ENCODE peak calls at places on chromosomes 13 and 19, in seven cellular contexts. R is fibroblast of lung; D is AG10803; T is CD8-positive, alpha-beta memory T cell; U is AG04449; O is neuronal stem cell; Z is GM06990. N is an unnamed sample.

GRCh38 chr13:46321494-46322225 is 65.4 kb downstream of the RUBCNL start:
- DNase-seq in R (peak; percentile 36), D (peak; percentile 67), T (peak; percentile 54), U (no peak), O (peak; percentile 39), Z (no peak), N (peak; percentile 32)

GRCh38 chr13:42137856-42138537 is 89.5 kb downstream of the DGKH start:
- DNase-seq in R (peak; percentile 44), D (peak; percentile 15), T (no peak), U (no peak), O (no peak), Z (peak; percentile 25), N (peak; percentile 25)

GRCh38 chr13:101346942-101347728 is 69.2 kb downstream of the NALCN start:
- DNase-seq in R (peak; percentile 60), D (peak; percentile 61), T (no peak), U (peak; percentile 16), O (no peak), Z (no peak), N (peak; percentile 41)

GRCh38 chr19:29528946-29529645 is 3.3 kb downstream of the VSTM2B start:
- DNase-seq in R (no peak), D (no peak), T (no peak), U (no peak), O (peak; percentile 26), Z (no peak), N (no peak)

GRCh38 chr13:106110241-106110855 is 425.1 kb downstream of the EFNB2 start:
- DNase-seq in R (peak; percentile 73), D (peak; percentile 82), T (no peak), U (no peak), O (no peak), Z (no peak), N (no peak)

GRCh38 chr13:110314516-110315245 is 7.6 kb downstream of the COL4A2 start:
- DNase-seq in R (no peak), D (no peak), T (no peak), U (no peak), O (no peak), Z (no peak), N (no peak)

GRCh38 chr13:44921931-44922758 is 67.1 kb downstream of the NUFIP1 start:
- DNase-seq in R (peak; percentile 99), D (peak; percentile 93), T (no peak), U (peak; percentile 85), O (no peak), Z (no peak), N (peak; percentile 98)

GRCh38 chr13:50421457-50422130 is 406.4 kb downstream of the KCNRG start:
- DNase-seq in R (peak; percentile 71), D (peak; percentile 25), T (no peak), U (no peak), O (no peak), Z (no peak), N (no peak)

GRCh38 chr19:7579182-7579581 is 16.5 kb upstream of the CAMSAP3 start:
- DNase-seq in R (no peak), D (no peak), T (no peak), U (no peak), O (no peak), Z (no peak), N (no peak)

GRCh38 chr13:111390522-111391270 is 70.3 kb downstream of the TEX29 start:
- DNase-seq in R (no peak), D (no peak), T (no peak), U (no peak), O (no peak), Z (no peak), N (no peak)

GRCh38 chr13:45055902-45056648 is 64.2 kb upstream of the GTF2F2 start:
- DNase-seq in R (peak; percentile 88), D (peak; percentile 82), T (no peak), U (no peak), O (no peak), Z (no peak), N (no peak)

GRCh38 chr19:40279120-40279551 is 6.0 kb downstream of the AKT2 start:
- DNase-seq in R (peak; percentile 14), D (peak; percentile 81), T (no peak), U (no peak), O (no peak), Z (no peak), N (peak; percentile 51)

GRCh38 chr13:99498304-99499161 is 2.7 kb upstream of the TM9SF2 start:
- DNase-seq in R (peak; percentile 97), D (peak; percentile 97), T (peak; percentile 94), U (peak; percentile 70), O (peak; percentile 94), Z (peak; percentile 100), N (peak; percentile 91)

GRCh38 chr13:51040431-51040830 is 70.6 kb downstream of the C13orf42 start:
- DNase-seq in R (no peak), D (no peak), T (no peak), U (no peak), O (no peak), Z (no peak), N (no peak)

GRCh38 chr19:6286676-6287075 is 6.9 kb upstream of the MLLT1 start:
- DNase-seq in R (no peak), D (no peak), T (no peak), U (no peak), O (no peak), Z (no peak), N (no peak)

GRCh38 chr19:55528030-55528801 is 8.7 kb downstream of the SBK2 start:
- DNase-seq in R (no peak), D (peak; percentile 37), T (no peak), U (no peak), O (no peak), Z (no peak), N (no peak)

GRCh38 chr19:33781996-33782395 is 14.7 kb upstream of the KCTD15 start:
- DNase-seq in R (peak; percentile 46), D (no peak), T (no peak), U (no peak), O (no peak), Z (no peak), N (no peak)

GRCh38 chr13:109192306-109192705 is 562.9 kb downstream of the MYO16 start:
- DNase-seq in R (no peak), D (no peak), T (no peak), U (no peak), O (no peak), Z (no peak), N (no peak)

GRCh38 chr13:102609696-102610095 is 12.9 kb downstream of the TPP2 start:
- DNase-seq in R (no peak), D (no peak), T (no peak), U (no peak), O (no peak), Z (no peak), N (no peak)

GRCh38 chr19:14786421-14786851 is 8.1 kb upstream of the ADGRE2 start:
- DNase-seq in R (no peak), D (no peak), T (no peak), U (no peak), O (peak; percentile 50), Z (peak; percentile 52), N (no peak)

DNA sequence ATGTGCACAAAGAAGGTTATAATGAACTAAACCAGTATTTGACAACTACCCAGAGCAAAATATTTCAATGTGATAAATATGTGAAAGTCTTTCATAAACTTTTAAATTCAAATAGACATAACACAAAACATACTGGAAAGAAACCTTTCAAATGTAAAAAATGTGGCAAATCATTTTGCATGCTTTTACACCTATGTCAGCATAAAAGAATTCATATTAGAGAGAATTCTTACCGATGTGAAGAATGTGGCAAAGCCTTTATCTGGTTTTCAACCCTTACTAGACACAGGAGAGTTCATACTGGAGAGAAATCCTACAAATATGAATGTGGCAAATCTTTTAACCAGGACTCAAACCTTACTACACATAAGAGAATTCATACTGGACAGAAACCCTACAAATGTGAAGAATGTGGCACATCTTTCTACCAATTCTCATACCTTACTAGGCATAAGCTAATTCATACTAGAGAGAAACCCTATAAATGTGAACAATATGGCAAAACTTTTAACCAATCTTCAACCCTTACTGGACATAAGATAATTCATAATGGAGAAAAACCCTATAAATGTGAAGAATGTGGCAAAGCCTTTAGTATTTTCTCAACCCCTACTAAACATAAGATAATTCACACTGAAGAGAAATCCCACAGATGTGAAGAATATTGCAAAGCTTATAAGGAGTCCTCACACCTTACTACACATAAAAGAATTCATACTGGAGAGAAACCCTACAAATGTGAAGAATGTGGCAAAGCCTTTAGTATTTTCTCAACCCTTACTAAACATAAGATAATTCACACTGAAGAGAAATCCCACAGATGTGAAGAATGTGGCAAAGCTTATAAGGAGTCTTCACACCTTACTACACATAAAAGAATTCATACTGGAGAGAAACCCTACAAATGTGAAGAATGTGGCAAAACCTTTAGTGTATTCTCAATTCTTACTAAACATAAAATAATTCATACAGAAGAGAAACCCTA is 26.4 kb downstream of the ZNF493 start:
- DNase-seq in R (no peak), D (no peak), T (no peak), U (no peak), O (no peak), Z (no peak), N (no peak)
- H3K4me3 ChIP-seq in R (no peak overlapping the region), D (no peak overlapping the region), T (no peak overlapping the region), U (no peak overlapping the region), O (no peak overlapping the region), Z (no peak overlapping the region), N (no peak overlapping the region)

GRCh38 chr19:48424694-48425219 is 21.0 kb upstream of the GRWD1 start:
- DNase-seq in R (peak; percentile 80), D (peak; percentile 38), T (no peak), U (no peak), O (no peak), Z (no peak), N (no peak)
- H3K4me3 ChIP-seq in R (no peak overlapping the region), D (no peak overlapping the region), T (no peak overlapping the region), U (no peak overlapping the region), O (no peak overlapping the region), Z (no peak overlapping the region), N (no peak overlapping the region)

DNA sequence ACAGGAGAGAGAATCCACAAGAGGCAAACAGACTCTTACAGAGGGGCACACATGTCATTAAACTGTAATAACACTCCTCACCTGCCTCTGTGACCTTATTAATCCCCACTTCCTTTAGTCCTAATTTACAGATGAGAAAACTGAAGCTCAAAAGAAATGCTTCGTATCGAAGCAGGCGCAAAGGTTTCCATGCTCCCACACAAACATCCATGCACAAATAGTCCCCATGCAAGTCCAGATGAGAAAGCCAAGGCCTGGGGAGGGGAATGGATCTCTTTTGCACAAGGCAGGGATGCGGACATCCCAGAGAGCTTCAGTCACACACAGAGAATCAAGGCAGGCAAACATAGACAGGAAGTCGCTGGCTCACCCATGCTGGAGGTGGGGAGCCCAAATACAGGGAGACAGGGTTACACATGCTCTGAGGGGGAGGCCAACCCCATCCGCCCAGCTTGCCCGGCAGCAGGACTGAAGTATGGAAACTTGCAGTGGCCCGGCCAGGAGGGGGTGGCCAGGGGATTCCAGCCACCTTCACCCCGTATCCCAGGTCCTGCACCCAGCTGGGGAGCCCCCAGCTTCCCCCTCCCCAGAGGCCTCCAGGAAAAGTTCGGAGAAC is 468 bp downstream of the S1PR5 start:
- DNase-seq in R (no peak), D (peak; percentile 21), T (no peak), U (no peak), O (no peak), Z (no peak), N (no peak)
- H3K4me3 ChIP-seq in R (peak overlapping the region; percentile 33), D (peak overlapping the region; percentile 44), T (peak overlapping the region; percentile 67), U (peak overlapping the region; percentile 55), O (peak overlapping the region; percentile 87), Z (no peak overlapping the region), N (peak overlapping the region; percentile 48)

DNA sequence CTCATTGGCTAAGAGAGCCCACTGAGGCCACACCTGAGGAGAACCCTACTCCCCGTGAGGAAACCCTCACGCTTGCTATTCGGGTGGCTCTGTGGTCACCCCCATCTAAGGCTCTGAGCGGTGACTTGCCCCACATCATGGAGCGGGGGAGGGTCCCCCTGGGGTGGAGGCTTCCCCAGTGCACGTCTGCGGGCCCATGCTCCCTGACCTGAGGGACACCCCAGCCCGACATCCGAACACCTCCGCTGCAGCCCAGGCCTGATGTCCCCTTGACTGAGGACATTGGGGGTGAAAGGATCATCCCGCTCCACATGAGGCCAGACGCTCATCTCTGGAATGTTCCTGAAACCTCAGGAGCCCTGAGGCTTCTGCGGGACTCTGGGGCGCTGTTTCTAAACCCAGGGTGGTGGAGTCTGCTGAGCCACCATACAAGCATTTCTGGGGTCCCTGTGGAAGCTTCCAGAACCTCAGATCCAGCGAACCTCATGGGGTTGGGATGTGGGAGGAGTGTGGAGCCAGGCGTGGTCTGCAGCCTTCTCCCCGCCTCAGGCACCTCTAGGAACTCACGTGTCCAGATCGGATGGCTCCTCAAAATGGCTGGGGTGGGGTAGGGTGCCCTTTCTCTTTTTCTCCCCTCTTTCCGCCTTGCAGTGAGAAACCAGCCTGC is 19.9 kb downstream of the TMED1 start:
- DNase-seq in R (no peak), D (peak; percentile 66), T (no peak), U (no peak), O (no peak), Z (no peak), N (no peak)
- H3K4me3 ChIP-seq in R (peak overlapping the region; percentile 77), D (peak overlapping the region; percentile 97), T (no peak overlapping the region), U (peak overlapping the region; percentile 96), O (no peak overlapping the region), Z (no peak overlapping the region), N (peak overlapping the region; percentile 79)

N was measured in skeletal muscle cell.